ENCODE peak calls at places on chromosomes 4 and X, in six cellular contexts. Y is stomach, O is A673, R is breast epithelium, T is BE2C, H is thoracic aorta. V is an unnamed sample.

GRCh38 chrX:96372313-96373046 is 312.2 kb upstream of the DIAPH2 start:
- DNase-seq in R (no peak), O (peak; percentile 58), H (no peak), Y (no peak), T (no peak), V (no peak)

GRCh38 chr4:149322203-149322602 is 493.4 kb downstream of the IQCM start:
- DNase-seq in R (no peak), Y (no peak), T (no peak), H (no peak), O (peak; percentile 7), V (no peak)

GRCh38 chr4:17497890-17498523 is 13.9 kb downstream of the QDPR start:
- DNase-seq in O (no peak), T (no peak), R (no peak), Y (no peak), H (no peak), V (no peak)

GRCh38 chr4:93228021-93228420 is 600.5 kb upstream of the ATOH1 start:
- DNase-seq in O (no peak), Y (no peak), H (no peak), R (no peak), T (no peak), V (no peak)

GRCh38 chr4:10639100-10639499 is 45.5 kb downstream of the CLNK start:
- DNase-seq in O (no peak), H (no peak), T (no peak), Y (no peak), R (no peak), V (no peak)

GRCh38 chr4:113996599-113997177 is 17.2 kb upstream of the ARSJ start:
- DNase-seq in R (no peak), H (no peak), T (no peak), O (no peak), Y (no peak), V (no peak)

GRCh38 chr4:93730760-93731159 is 97.8 kb upstream of the ATOH1 start:
- DNase-seq in Y (no peak), O (no peak), H (no peak), T (no peak), R (peak; percentile 54), V (no peak)

GRCh38 chr4:107825072-107825789 is 499 bp downstream of the SGMS2 start:
- DNase-seq in R (peak; percentile 52), H (peak; percentile 19), Y (peak; percentile 43), T (peak; percentile 18), O (peak; percentile 55), V (peak; percentile 69)

GRCh38 chrX:71178908-71179307 is 34.3 kb downstream of the NLGN3 start:
- DNase-seq in O (peak; percentile 76), H (no peak), Y (peak; percentile 65), R (no peak), T (peak; percentile 49), V (peak; percentile 53)

GRCh38 chrX:40366661-40367060 is 214.1 kb upstream of the ATP6AP2 start:
- DNase-seq in R (no peak), Y (no peak), H (no peak), T (no peak), O (no peak), V (no peak)

GRCh38 chr4:102799816-102800215 is 27.5 kb downstream of the UBE2D3 start:
- DNase-seq in Y (no peak), T (no peak), R (no peak), H (no peak), O (no peak), V (no peak)

GRCh38 chr4:84126061-84126787 is 372.9 kb downstream of the NKX6-1 start:
- DNase-seq in Y (no peak), R (no peak), O (no peak), T (peak; percentile 67), H (no peak), V (no peak)

GRCh38 chrX:150768580-150769190 is 75.5 kb downstream of the MTMR1 start:
- DNase-seq in H (no peak), O (no peak), R (no peak), T (no peak), Y (no peak), V (no peak)

GRCh38 chr4:184019084-184019483 is 114.0 kb downstream of the STOX2 start:
- DNase-seq in R (no peak), Y (no peak), H (no peak), T (no peak), O (no peak), V (no peak)

GRCh38 chr4:86664959-86665358 is 70.8 kb downstream of the PTPN13 start:
- DNase-seq in R (no peak), T (no peak), Y (no peak), H (no peak), O (no peak), V (no peak)

GRCh38 chr4:105520819-105521790 is 31.3 kb upstream of the ARHGEF38 start:
- DNase-seq in Y (peak; percentile 34), O (peak; percentile 75), T (peak; percentile 57), H (no peak), R (no peak), V (no peak)

GRCh38 chr4:140662082-140662869 is 93.5 kb upstream of the UCP1 start:
- DNase-seq in R (no peak), H (no peak), T (no peak), Y (no peak), O (no peak), V (no peak)

GRCh38 chr4:70946944-70947343 is 44.8 kb downstream of the MOB1B start:
- DNase-seq in Y (no peak), O (no peak), T (no peak), R (no peak), H (no peak), V (no peak)

GRCh38 chr4:70940134-70940533 is 38.0 kb downstream of the MOB1B start:
- DNase-seq in R (no peak), H (no peak), O (no peak), Y (no peak), T (no peak), V (no peak)

GRCh38 chr4:70945452-70946055 is 43.4 kb downstream of the MOB1B start:
- DNase-seq in Y (no peak), R (no peak), O (no peak), H (no peak), T (no peak), V (no peak)

GRCh38 chr4:70945046-70945445 is 42.9 kb downstream of the MOB1B start:
- DNase-seq in H (no peak), R (no peak), O (no peak), Y (no peak), T (no peak), V (no peak)

GRCh38 chr4:70943115-70943514 is 40.9 kb downstream of the MOB1B start:
- DNase-seq in R (no peak), T (no peak), H (no peak), Y (no peak), O (no peak), V (no peak)
- TF ChIP-seq CTCF in R (no peak), T (no peak), H (no peak), Y (no peak), O (no peak), V (no peak)

GRCh38 chr4:172979332-172979731 is 189.3 kb upstream of the GALNT7 start:
- DNase-seq in O (no peak), Y (no peak), T (no peak), H (no peak), R (no peak), V (no peak)
- H3K4me1 ChIP-seq in O (peaks cover 7% of the 10 kb centered on the region), Y (peaks cover 20% of the 10 kb centered on the region), T (no peaks in the 10 kb centered on the region), H (peaks cover 20% of the 10 kb centered on the region), R (no peaks in the 10 kb centered on the region), V (no peaks in the 10 kb centered on the region)

GRCh38 chrX:72307646-72308051 is 1.9 kb upstream of the CITED1 start:
- DNase-seq in O (no peak), H (no peak), Y (no peak), R (no peak), T (no peak), V (no peak)

GRCh38 chrX:72304877-72305276 is 837 bp downstream of the CITED1 start:
- DNase-seq in R (no peak), H (no peak), Y (no peak), T (no peak), O (no peak), V (no peak)

GRCh38 chrX:72306851-72307645 is 1.3 kb upstream of the CITED1 start:
- DNase-seq in H (peak; percentile 4), Y (peak; percentile 63), O (peak; percentile 78), R (no peak), T (peak; percentile 74), V (peak; percentile 48)

GRCh38 chrX:72306085-72306801 is 529 bp upstream of the CITED1 start:
- DNase-seq in R (no peak), T (peak; percentile 24), Y (no peak), H (no peak), O (peak; percentile 40), V (no peak)

DNA sequence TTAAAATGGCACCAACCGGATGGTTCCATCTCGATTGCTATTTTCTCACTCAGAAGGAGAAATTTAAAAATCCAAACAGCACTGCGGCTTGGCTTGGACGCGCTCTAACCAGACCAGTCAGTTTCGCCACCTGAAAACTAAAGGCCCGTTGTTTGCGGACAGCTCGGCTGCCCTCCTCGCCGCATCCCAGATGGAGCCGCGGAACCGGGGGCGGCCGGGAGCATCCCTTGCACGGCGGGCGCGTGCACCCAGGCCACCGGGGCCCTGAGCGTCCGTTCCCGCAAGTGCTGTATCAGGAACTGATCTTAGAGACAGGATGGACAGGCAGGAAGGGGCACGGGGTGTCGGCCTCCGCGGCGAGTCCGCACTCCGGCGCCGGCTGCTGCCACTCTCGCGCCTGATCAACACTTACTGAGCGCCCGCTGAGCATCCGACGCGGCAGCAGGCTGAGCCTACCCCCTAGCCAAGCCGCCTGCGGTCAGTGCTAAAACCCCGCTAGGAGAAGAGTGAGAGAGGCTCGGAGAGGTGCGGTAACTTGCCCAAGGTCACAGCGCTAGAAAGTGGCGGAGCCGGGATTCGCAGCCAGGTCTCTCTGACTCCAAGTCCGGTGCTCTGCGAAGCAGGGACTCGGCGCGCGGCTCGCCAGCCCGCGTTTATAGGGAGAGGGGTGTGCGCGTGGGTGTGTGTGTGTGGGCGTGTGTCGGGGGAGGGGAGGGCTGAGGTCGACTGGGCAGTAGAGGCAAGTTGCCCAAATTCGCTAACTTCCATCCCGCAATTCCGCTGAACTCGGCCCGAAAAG is at the start of gene CITED1:
- DNase-seq in Y (no peak), H (no peak), O (peak; percentile 13), R (no peak), T (peak; percentile 15), V (no peak)
- H3K27me3 ChIP-seq in Y (peaks cover 80% of the 10 kb centered on the region), H (no peaks in the 10 kb centered on the region), O (peaks cover 85% of the 10 kb centered on the region), R (peaks cover 4% of the 10 kb centered on the region), T (peaks cover 21% of the 10 kb centered on the region), V (peaks cover 27% of the 10 kb centered on the region)

GRCh38 chr4:185542626-185543336 is 7.5 kb upstream of the PDLIM3 start:
- DNase-seq in H (no peak), O (no peak), R (no peak), T (no peak), Y (peak; percentile 34), V (peak; percentile 50)

GRCh38 chr4:185552254-185552653 is 16.9 kb upstream of the PDLIM3 start:
- DNase-seq in O (no peak), Y (no peak), T (no peak), H (no peak), R (no peak), V (no peak)

GRCh38 chr4:185549095-185549494 is 13.8 kb upstream of the PDLIM3 start:
- DNase-seq in O (no peak), T (no peak), H (no peak), R (no peak), Y (no peak), V (no peak)

GRCh38 chr4:185550933-185551332 is 15.6 kb upstream of the PDLIM3 start:
- DNase-seq in O (no peak), R (no peak), T (no peak), H (no peak), Y (no peak), V (no peak)

DNA sequence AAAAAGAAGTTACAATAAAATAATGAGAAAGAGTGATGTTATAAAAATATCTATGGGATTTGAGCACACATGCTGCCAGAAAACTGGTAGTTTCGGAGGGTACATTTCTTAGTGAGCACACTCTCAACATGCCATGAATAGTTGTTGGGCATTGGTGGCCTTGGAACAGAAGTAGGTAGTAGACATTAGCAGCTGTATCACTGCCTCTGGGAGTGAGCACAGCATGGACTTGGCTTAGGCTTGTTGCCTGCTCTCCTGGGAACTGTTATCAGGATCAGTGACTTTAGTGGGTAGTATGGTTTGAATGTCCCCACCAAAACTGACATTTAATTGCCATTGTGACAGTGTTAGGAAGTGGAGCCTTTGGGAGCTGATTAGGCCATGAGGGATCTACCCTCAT is 13.3 kb upstream of the PDLIM3 start:
- DNase-seq in O (no peak), H (no peak), Y (no peak), R (no peak), T (no peak), V (no peak)
- TF ChIP-seq CTCF in O (no peak), H (no peak), Y (no peak), R (no peak), T (no peak), V (no peak)

V was measured in lung.